ENCODE peak calls at places on chromosomes 6 and 20, in five cellular contexts. E is K562, P is SK-N-SH, M is GM12878, W is HepG2. U is an unnamed sample.

GRCh38 chr6:69232506-69233194 is 564.2 kb downstream of the LMBRD1 start:
- DNase-seq in P (peak; percentile 55), M (no peak), E (peak; percentile 50), W (peak; percentile 15), U (peak; percentile 51)

GRCh38 chr20:24432057-24432456 is 37.4 kb upstream of the SYNDIG1 start:
- DNase-seq in E (no peak), M (no peak), W (no peak), P (no peak), U (no peak)

GRCh38 chr6:117237561-117237960 is 27.8 kb upstream of the VGLL2 start:
- DNase-seq in W (no peak), P (no peak), M (no peak), E (no peak), U (no peak)

GRCh38 chr6:35146453-35146852 is 5.3 kb upstream of the TCP11 start:
- DNase-seq in P (peak; percentile 70), W (peak; percentile 63), E (peak; percentile 38), M (no peak), U (no peak)

GRCh38 chr6:158460602-158461092 is 99.2 kb upstream of the TMEM181 start:
- DNase-seq in W (no peak), P (no peak), M (no peak), E (no peak), U (no peak)

GRCh38 chr6:149897015-149897697 is 757 bp downstream of the RAET1E start:
- DNase-seq in M (no peak), P (no peak), W (no peak), E (no peak), U (no peak)

GRCh38 chr6:74851598-74851997 is 354.3 kb downstream of the COL12A1 start:
- DNase-seq in E (no peak), M (no peak), W (no peak), P (no peak), U (no peak)

GRCh38 chr20:21076073-21076472 is 30.1 kb downstream of the LINC00237 start:
- DNase-seq in W (no peak), E (no peak), M (no peak), P (no peak), U (no peak)

GRCh38 chr6:156029296-156029985 is 573.8 kb upstream of the NOX3 start:
- DNase-seq in W (no peak), M (no peak), P (peak; percentile 62), E (no peak), U (no peak)

GRCh38 chr20:45919951-45920794 is 8.2 kb upstream of the PLTP start:
- DNase-seq in P (peak; percentile 65), E (no peak), W (no peak), M (no peak), U (no peak)

GRCh38 chr20:62305765-62306431 is 3.1 kb downstream of the ADRM1 start:
- DNase-seq in W (no peak), M (no peak), E (no peak), P (no peak), U (peak; percentile 80)

GRCh38 chr20:62818592-62819493 is 2.0 kb downstream of the COL9A3 start:
- DNase-seq in P (peak; percentile 92), W (peak; percentile 96), E (no peak), M (no peak), U (no peak)

GRCh38 chr6:36075656-36076055 is 48.0 kb downstream of the MAPK14 start:
- DNase-seq in P (peak; percentile 8), M (no peak), W (peak; percentile 71), E (peak; percentile 53), U (peak; percentile 21)

GRCh38 chr20:50218987-50219435 is 28.4 kb downstream of the CEBPB start:
- DNase-seq in P (no peak), M (no peak), E (no peak), W (peak; percentile 54), U (no peak)
- TF ChIP-seq REST in P (no peak), M (no peak), E (no peak), W (no peak), U (no peak)

GRCh38 chr6:138645976-138646640 is 127.5 kb upstream of the CCDC28A start:
- DNase-seq in M (no peak), W (no peak), P (no peak), E (no peak), U (no peak)
- TF ChIP-seq GABPA in M (no peak), W (no peak), P (no peak), E (no peak), U (no peak)

DNA sequence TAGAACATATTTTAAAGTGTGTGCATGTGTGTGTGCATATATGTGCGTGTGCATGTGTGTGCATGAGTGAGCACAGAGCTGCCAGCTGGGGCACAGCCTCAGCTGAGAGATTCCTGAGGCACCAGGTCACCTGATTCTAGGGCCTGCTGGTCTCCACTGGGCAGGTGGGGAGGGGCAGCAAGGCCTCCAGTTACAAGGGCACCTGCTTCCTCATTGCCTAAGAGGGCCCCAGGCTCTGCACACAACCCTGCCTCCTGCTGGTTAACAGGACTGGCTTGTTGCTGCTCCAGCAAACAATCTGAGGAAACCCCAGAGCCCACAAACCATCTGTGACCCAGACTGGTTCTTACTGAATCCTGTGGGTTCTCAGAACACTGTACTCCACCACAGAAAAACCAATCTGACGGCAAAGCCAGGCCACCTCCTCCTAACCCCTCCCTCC is 22.9 kb upstream of the UBE2J1 start:
- DNase-seq in W (peak; percentile 80), M (no peak), P (peak; percentile 60), E (no peak), U (peak; percentile 96)
- TF ChIP-seq CTCF in W (peak; percentile 70), M (peak; percentile 61), P (no peak), E (peak; percentile 28), U (peak; percentile 47)

DNA sequence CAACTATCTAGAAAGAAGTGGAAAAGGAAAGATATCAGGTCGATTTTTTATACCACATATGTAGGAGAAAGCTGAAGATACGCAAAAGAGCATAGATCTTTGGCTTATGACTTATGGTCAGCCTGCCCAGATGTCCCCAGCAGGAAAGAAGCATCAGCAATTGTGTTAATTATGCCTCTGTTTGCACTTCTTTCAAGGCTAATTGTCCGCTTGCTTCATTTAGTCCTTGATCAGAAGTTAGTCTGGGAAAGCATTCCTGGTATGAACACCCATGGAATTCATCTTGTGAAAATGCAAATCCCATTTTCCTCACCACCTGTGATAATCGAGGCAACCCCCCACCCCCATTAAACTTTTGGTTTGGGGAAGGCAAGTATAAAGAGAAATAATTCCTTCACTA is 62.8 kb downstream of the ATP9A start:
- DNase-seq in W (no peak), M (no peak), E (no peak), P (no peak), U (no peak)
- TF ChIP-seq REST in W (no peak), M (no peak), E (no peak), P (no peak), U (no peak)

DNA sequence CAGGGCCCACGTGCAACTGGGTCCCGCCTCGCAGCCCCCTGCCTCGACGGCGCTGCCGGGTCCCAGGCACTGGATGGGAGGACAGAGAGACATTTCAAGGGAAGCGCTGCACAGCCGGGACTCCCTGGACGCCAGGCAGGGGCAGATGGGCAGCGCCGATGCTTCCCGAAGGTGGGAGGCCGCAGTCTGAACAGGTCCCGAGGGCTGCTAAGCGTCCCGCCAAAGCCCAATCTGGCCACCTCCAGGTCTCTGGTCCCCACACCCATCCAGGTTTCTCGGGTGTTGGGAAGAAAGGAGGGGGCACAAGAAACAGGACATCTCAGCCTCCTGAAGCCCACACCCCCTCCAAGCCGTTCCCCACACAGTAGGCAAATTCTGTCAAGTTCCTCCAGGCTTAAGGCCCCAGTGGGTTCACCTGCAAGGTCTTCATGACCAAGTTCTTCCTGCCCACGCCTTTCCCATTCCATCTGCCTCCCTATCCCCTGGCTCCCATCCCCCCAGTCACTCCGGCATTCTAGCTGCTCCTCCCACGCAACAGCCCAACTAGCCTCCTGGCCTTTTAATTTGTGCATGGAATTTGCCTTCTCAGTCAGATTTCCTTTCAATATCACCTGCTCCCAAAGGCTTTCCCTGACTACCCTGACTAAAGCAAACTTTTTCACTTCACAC is 5.4 kb upstream of the CPXM1 start:
- DNase-seq in P (peak; percentile 21), W (no peak), E (peak; percentile 50), M (no peak), U (no peak)
- TF ChIP-seq GABPA in P (no peak), W (no peak), E (no peak), M (no peak), U (no peak)

U was measured in HL-60.